ENCODE peak calls at places on chromosomes 16 and 17, in five cellular contexts. H, Y, Q, L and G are unnamed samples.

GRCh38 chr17:41647038-41647813 is 22.9 kb upstream of the KRT17 start:
- DNase-seq in H (no peak), Y (no peak), Q (no peak), L (no peak), G (peak; percentile 73)

GRCh38 chr16:85431431-85432124 is 181.5 kb upstream of the GSE1 start:
- DNase-seq in H (no peak), Y (no peak), Q (no peak), L (no peak), G (peak; percentile 53)

GRCh38 chr16:60127196-60127595 is 1393.1 kb upstream of the GOT2 start:
- DNase-seq in H (no peak), Y (no peak), Q (no peak), L (no peak), G (no peak)

GRCh38 chr17:76445697-76446448 is 7.1 kb downstream of the UBE2O start:
- DNase-seq in H (no peak), Y (no peak), Q (no peak), L (no peak), G (no peak)

GRCh38 chr16:77431131-77431670 is 3.6 kb downstream of the ADAMTS18 start:
- DNase-seq in H (no peak), Y (peak; percentile 50), Q (no peak), L (no peak), G (no peak)

GRCh38 chr17:41322264-41322902 is 6.9 kb upstream of the KRTAP17-1 start:
- DNase-seq in H (peak; percentile 62), Y (peak; percentile 73), Q (peak; percentile 80), L (peak; percentile 35), G (peak; percentile 48)

GRCh38 chr17:40490289-40490853 is 11.1 kb downstream of the TNS4 start:
- DNase-seq in H (peak; percentile 51), Y (peak; percentile 79), Q (peak; percentile 85), L (peak; percentile 52), G (peak; percentile 98)

GRCh38 chr16:85735225-85735722 is 15.6 kb downstream of the C16orf74 start:
- DNase-seq in H (no peak), Y (peak; percentile 36), Q (no peak), L (no peak), G (no peak)

GRCh38 chr17:76005263-76006149 is 4.9 kb downstream of the CDK3 start:
- DNase-seq in H (peak; percentile 76), Y (peak; percentile 82), Q (peak; percentile 87), L (no peak), G (peak; percentile 87)

GRCh38 chr16:74825016-74825415 is 50.4 kb upstream of the FA2H start:
- DNase-seq in H (no peak), Y (no peak), Q (no peak), L (no peak), G (no peak)

GRCh38 chr17:69643686-69644085 is 229.2 kb downstream of the MAP2K6 start:
- DNase-seq in H (no peak), Y (no peak), Q (no peak), L (no peak), G (no peak)

GRCh38 chr17:71188811-71189492 is 931.9 kb upstream of the SOX9 start:
- DNase-seq in H (peak; percentile 94), Y (no peak), Q (peak; percentile 80), L (peak; percentile 86), G (no peak)

GRCh38 chr16:48223490-48223889 is 20.6 kb upstream of the LONP2 start:
- DNase-seq in H (no peak), Y (no peak), Q (no peak), L (no peak), G (no peak)

GRCh38 chr16:60922920-60923319 is 1113.3 kb downstream of the CDH8 start:
- DNase-seq in H (no peak), Y (no peak), Q (no peak), L (no peak), G (no peak)

GRCh38 chr17:4948997-4949320 is 629 bp upstream of the PFN1 start:
- DNase-seq in H (peak; percentile 93), Y (peak; percentile 96), Q (peak; percentile 98), L (no peak), G (peak; percentile 91)

GRCh38 chr17:75830168-75831031 is 13.8 kb downstream of the UNC13D start:
- DNase-seq in H (peak; percentile 25), Y (peak; percentile 71), Q (no peak), L (no peak), G (peak; percentile 25)

GRCh38 chr17:39340731-39341130 is 60.7 kb downstream of the FBXL20 start:
- DNase-seq in H (no peak), Y (no peak), Q (no peak), L (no peak), G (no peak)

GRCh38 chr16:84825896-84826557 is 6.2 kb downstream of the CRISPLD2 start:
- DNase-seq in H (no peak), Y (no peak), Q (peak; percentile 87), L (no peak), G (no peak)

GRCh38 chr17:69500911-69501429 is 86.5 kb downstream of the MAP2K6 start:
- DNase-seq in H (no peak), Y (no peak), Q (peak; percentile 25), L (no peak), G (peak; percentile 3)

GRCh38 chr16:16004314-16004749 is 54.9 kb downstream of the ABCC1 start:
- DNase-seq in H (peak; percentile 45), Y (no peak), Q (peak; percentile 88), L (no peak), G (no peak)

GRCh38 chr16:3480901-3481695 is 14.2 kb downstream of the C16orf90 start:
- DNase-seq in H (no peak), Y (peak; percentile 55), Q (no peak), L (no peak), G (no peak)